ENCODE peak calls at places on chromosomes 12 and 14, in five cellular contexts. S is tibial nerve, B is A549, D is endothelial cell of umbilical vein, K is Panc1. Q is an unnamed sample. For H3K9me3, the result is how much of the 10 kb centered on the place peaks cover.

GRCh38 chr12:15851919-15852318 is 30.3 kb upstream of the STRAP start:
- DNase-seq in S (no peak), B (no peak), D (no peak), K (no peak), Q (no peak)

GRCh38 chr14:69105326-69105725 is 47.6 kb downstream of the DCAF5 start:
- DNase-seq in S (no peak), B (no peak), D (peak), K (no peak), Q (no peak)

GRCh38 chr12:7856516-7856915 is 16.2 kb downstream of the SLC2A14 start:
- DNase-seq in S (no peak), B (no peak), D (no peak), K (no peak), Q (no peak)

GRCh38 chr12:29320295-29321090 is 60.5 kb downstream of the ERGIC2 start:
- DNase-seq in S (no peak), B (peak), D (peak), K (peak), Q (no peak)

GRCh38 chr12:8644345-8645248 is 18.0 kb downstream of the MFAP5 start:
- DNase-seq in S (no peak), B (no peak), D (no peak), K (no peak), Q (peak)

GRCh38 chr12:49369723-49370145 is 2.5 kb downstream of the SPATS2 start:
- DNase-seq in S (peak), B (peak), D (peak), K (no peak), Q (no peak)

GRCh38 chr12:53496752-53497032 is 2.6 kb downstream of the MAP3K12 start:
- DNase-seq in S (no peak), B (no peak), D (no peak), K (no peak), Q (no peak)

GRCh38 chr14:77212933-77213656 is 31.5 kb downstream of the TMEM63C start:
- DNase-seq in S (no peak), B (peak), D (no peak), K (peak), Q (no peak)

GRCh38 chr14:28565345-28565744 is 201.2 kb upstream of the FOXG1 start:
- DNase-seq in S (no peak), B (no peak), D (no peak), K (no peak), Q (no peak)

GRCh38 chr14:106845286-106846087 is 1319.1 kb downstream of the TMEM121 start:
- DNase-seq in S (no peak), B (peak), D (no peak), K (no peak), Q (peak)

GRCh38 chr12:123106640-123107359 is 44.1 kb downstream of the PITPNM2 start:
- DNase-seq in S (no peak), B (peak), D (peak), K (no peak), Q (peak)

GRCh38 chr12:126312457-126312856 is 1247.2 kb downstream of the AACS start:
- DNase-seq in S (no peak), B (no peak), D (no peak), K (no peak), Q (no peak)

GRCh38 chr14:69997849-69998248 is 118.6 kb downstream of the SMOC1 start:
- DNase-seq in S (no peak), B (peak), D (peak), K (no peak), Q (no peak)

GRCh38 chr12:110247340-110248095 is 33.5 kb upstream of the ATP2A2 start:
- DNase-seq in S (no peak), B (peak), D (no peak), K (no peak), Q (no peak)

GRCh38 chr12:110248096-110248447 is 33.0 kb upstream of the ATP2A2 start:
- DNase-seq in S (no peak), B (no peak), D (no peak), K (no peak), Q (no peak)

GRCh38 chr12:110251381-110251780 is 29.7 kb upstream of the ATP2A2 start:
- DNase-seq in S (no peak), B (no peak), D (no peak), K (no peak), Q (no peak)

GRCh38 chr12:110249105-110249504 is 31.9 kb upstream of the ATP2A2 start:
- DNase-seq in S (peak), B (no peak), D (peak), K (no peak), Q (no peak)

DNA sequence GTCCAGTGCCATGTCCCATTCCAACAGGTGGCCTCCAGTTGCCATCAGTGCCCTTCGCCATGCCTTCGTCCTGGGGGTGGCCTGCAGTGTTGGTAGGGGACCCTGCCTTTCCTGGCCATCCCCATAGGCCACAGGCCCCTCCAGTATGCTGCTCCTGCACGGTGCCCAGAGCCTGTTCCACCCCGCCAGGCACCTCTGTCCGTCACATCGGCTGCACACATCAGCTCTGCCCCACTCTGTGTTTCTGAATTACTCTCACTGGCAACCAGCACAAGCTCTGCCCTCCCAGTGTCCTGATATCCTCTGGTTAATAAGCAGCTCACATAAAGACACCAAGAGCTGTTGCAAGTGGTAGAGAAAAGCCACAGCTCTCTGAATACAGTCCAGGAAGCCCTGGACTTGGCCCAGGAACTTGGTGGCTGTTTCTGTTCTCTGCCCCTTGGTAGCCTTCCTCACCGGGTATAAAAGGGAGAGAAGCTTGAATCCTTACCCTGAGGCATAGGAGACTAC is 31.3 kb upstream of the ATP2A2 start:
- DNase-seq in S (no peak), B (peak), D (no peak), K (no peak), Q (no peak)
- H3K27ac ChIP-seq in S (no peak), B (peak), D (no peak), K (no peak), Q (no peak)

DNA sequence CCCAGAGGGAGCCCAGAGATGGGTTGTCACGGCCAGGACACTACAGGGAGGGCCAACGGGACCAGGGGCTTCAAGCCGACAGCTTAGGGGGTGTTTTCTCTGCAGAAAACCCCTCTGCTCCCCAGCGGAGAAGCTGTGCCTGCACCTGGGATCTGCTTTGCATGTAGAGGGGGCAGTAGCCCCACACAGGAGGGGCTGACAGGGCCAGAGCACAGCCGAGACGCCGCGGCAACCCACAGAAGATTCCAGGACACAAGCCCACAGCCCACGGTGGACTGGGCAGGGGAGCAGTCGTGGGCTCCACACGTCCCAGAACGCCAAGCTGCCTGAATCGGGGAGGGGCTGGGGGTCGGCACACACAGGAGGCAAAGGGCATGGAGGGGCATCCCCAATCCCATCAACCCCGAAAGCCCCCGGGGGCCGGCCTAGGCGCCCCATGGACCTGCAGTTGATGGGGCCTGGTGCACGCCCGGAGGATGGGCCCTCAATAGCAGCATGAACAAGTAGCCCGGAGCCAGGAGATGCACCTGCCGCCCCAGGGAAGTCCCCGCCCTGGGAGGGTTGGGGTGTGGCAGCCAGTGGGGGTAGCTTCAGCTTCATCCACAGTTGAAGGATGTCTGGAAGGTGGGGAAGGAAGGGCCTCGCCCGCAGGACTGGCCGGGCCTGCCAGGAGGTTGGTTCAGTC is 30.5 kb upstream of the TMEM179 start:
- DNase-seq in S (no peak), B (no peak), D (no peak), K (no peak), Q (no peak)
- H3K9me3 ChIP-seq in S (under half), B (under half), D (under half), K (under half), Q (under half)

GRCh38 chr12:116673713-116674112 is 64.2 kb downstream of the SPRING1 start:
- DNase-seq in S (no peak), B (peak), D (no peak), K (no peak), Q (no peak)
- TF ChIP-seq CTCF in S (no peak), B (peak), D (no peak), K (no peak), Q (no peak)

GRCh38 chr12:112936927-112937326 is 1.3 kb upstream of the OAS3 start:
- DNase-seq in S (no peak), B (no peak), D (no peak), K (no peak), Q (no peak)
- H3K27ac ChIP-seq in S (no peak), B (peak), D (no peak), K (no peak), Q (peak)

DNA sequence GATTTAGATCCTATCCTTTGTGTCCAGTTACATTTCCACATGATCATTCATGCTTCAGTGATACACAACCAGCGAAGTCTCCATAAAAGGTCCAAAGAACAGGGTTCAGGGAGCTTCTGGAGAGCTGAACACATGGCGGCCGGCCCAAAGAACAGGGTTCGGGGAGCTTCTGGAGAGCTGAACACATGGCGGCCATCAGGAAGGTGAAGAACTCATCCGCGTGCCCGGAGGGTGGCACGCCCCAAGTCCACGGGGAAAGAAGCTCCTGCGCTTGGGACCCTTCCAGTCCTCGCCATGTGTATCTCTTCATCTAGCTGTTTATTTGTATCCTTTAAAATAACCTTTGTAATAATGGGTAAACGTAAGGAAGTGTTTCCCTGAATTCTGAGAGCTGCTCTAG is 91.9 kb upstream of the FLRT2 start:
- DNase-seq in S (no peak), B (no peak), D (no peak), K (no peak), Q (no peak)
- H3K9me3 ChIP-seq in S (under half), B (under half), D (under half), K (under half), Q (under half)

DNA sequence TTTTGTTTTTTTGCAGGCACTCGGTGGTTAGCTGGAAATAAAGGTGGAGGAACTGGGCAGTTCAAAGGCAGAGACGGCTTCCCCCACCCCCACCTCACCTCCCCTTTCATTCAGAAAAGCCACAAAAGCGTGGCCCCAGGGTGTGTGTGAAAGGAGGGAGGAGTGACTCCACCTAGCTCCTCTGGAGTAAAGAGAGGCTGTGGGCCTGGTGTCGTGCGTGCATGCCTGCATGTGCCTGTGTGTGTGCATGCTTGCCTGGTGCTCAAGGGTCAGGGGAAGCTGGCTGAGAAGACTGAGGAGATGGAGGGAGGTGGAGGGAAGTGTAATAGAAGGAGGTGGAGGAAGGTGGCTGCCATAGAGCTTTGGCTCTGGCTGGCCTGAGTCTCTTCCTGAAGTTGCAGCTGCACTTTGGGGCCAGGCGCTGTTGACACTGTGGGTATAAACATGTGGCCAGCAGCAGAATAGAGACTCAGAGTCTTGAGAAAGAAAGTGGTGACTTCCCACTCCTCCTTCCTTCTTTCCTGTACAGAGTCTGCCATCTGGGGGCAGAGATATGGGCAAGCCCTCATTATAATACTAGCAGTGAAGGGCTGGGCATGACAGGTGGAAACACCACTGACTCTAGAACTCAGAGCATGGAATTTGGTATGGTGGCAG is 36.9 kb upstream of the SINHCAF start:
- DNase-seq in S (peak), B (peak), D (no peak), K (no peak), Q (no peak)
- TF ChIP-seq CTCF in S (no peak), B (no peak), D (no peak), K (no peak), Q (no peak)

DNA sequence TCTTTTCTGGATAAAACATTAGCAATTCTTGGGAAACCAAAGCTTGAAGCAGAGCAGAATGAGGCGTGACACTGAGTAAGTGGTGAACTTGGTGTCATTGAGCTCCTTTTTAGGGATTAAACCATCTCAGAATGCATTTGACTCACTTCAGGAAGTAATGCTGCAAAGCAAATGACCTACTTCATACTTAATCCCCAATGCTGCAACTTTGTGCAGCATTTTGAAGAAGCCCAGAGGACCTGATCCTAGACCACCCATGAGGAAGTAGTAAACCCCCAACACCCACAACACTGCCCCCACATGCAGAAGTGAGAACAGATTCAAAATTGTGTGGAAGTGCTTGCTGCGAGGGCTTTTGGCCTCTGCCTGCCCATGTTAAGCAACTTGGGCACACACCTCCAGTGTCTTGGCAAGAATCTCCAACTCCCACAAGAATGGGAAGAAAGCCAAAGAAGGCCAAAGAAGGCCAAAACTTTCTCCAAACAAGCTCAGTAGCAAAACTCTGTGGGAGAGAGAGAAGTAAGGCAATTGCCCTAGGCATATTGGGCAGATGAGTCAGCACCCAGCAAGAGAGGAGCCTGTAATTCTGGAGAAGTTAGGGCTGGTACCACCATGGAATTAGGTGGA is 69.2 kb upstream of the ETV6 start:
- DNase-seq in S (peak), B (peak), D (peak), K (no peak), Q (no peak)
- H3K27ac ChIP-seq in S (no peak), B (no peak), D (no peak), K (no peak), Q (no peak)

DNA sequence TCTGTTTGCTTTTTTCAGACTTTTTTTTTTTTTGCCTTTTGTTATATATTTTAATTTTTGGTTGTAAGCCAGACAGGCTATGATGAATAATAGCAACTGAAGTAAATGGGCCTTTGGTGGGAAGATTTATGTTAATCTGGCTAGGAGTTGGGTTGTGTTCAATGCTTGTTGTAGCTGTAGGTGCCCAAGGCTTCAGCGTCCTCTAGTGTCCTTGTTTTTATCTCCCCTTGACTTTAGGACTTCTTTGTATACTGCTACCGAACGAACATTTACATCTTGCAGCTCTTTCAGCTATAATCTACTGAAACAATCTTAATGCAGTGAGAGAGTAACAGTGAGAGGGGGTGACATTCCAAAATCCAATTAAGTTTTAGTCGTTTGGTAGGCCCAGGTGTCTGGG is 848.4 kb upstream of the FBXO33 start:
- DNase-seq in S (no peak), B (no peak), D (no peak), K (no peak), Q (no peak)
- H3K9me3 ChIP-seq in S (under half), B (under half), D (under half), K (under half), Q (under half)

GRCh38 chr14:98606816-98607215 is 665.2 kb downstream of the BCL11B start:
- DNase-seq in S (no peak), B (no peak), D (no peak), K (no peak), Q (no peak)

GRCh38 chr14:98599082-98599481 is 672.9 kb downstream of the BCL11B start:
- DNase-seq in S (no peak), B (no peak), D (no peak), K (no peak), Q (no peak)

GRCh38 chr14:98605043-98605442 is 667.0 kb downstream of the BCL11B start:
- DNase-seq in S (no peak), B (no peak), D (no peak), K (no peak), Q (no peak)

GRCh38 chr14:98606041-98606640 is 665.9 kb downstream of the BCL11B start:
- DNase-seq in S (no peak), B (no peak), D (no peak), K (no peak), Q (no peak)

GRCh38 chr14:98602983-98603382 is 669.0 kb downstream of the BCL11B start:
- DNase-seq in S (no peak), B (no peak), D (no peak), K (no peak), Q (no peak)
- TF ChIP-seq CTCF in S (no peak), B (no peak), D (no peak), K (no peak), Q (no peak)

Q was measured in CD4-positive, alpha-beta T cell.